ENCODE peak calls at places on chromosome 1, in six cellular contexts. R is spleen, W is K562, L is transverse colon, D is endothelial cell of umbilical vein, Z is SK-N-SH. J is an unnamed sample.
A peak's percentile ranks its signal among the peaks of the same experiment; 100 is the strongest.

GRCh38 chr1:86965012-86965826 is 50.8 kb downstream of the HS2ST1 start:
- DNase-seq in L (no peak), D (peak; percentile 56), R (no peak), Z (peak; percentile 40), W (peak; percentile 56), J (no peak)

GRCh38 chr1:68111804-68112436 is 61.5 kb upstream of the DIRAS3 start:
- DNase-seq in D (peak; percentile 88), W (peak; percentile 51), R (no peak), L (peak; percentile 64), Z (peak; percentile 44), J (peak; percentile 92)

GRCh38 chr1:237565236-237565635 is 325.5 kb downstream of the ZP4 start:
- DNase-seq in L (no peak), R (no peak), D (no peak), W (no peak), Z (no peak), J (no peak)

GRCh38 chr1:9058465-9058864 is 11.0 kb downstream of the SLC2A5 start:
- DNase-seq in Z (no peak), D (no peak), L (no peak), R (peak; percentile 12), W (no peak), J (no peak)

GRCh38 chr1:168485048-168485447 is 58.7 kb downstream of the XCL2 start:
- DNase-seq in Z (no peak), D (no peak), W (no peak), L (peak; percentile 36), R (no peak), J (no peak)

GRCh38 chr1:56450004-56450666 is 129.2 kb downstream of the PLPP3 start:
- DNase-seq in D (no peak), L (no peak), R (no peak), Z (no peak), W (no peak), J (no peak)

GRCh38 chr1:205301220-205301821 is 20.2 kb downstream of the NUAK2 start:
- DNase-seq in R (no peak), Z (no peak), W (no peak), D (peak; percentile 62), L (peak; percentile 51), J (no peak)

GRCh38 chr1:226995966-226996332 is 55.9 kb downstream of the COQ8A start:
- DNase-seq in Z (no peak), R (peak; percentile 25), D (no peak), L (no peak), W (no peak), J (no peak)

GRCh38 chr1:81233591-81233990 is 567.1 kb upstream of the ADGRL2 start:
- DNase-seq in L (no peak), Z (no peak), D (no peak), R (no peak), W (no peak), J (no peak)

GRCh38 chr1:229023651-229024295 is 247.1 kb upstream of the RAB4A start:
- DNase-seq in R (no peak), Z (no peak), W (no peak), L (no peak), D (no peak), J (peak; percentile 80)

GRCh38 chr1:44811714-44812151 is 3.4 kb downstream of the BTBD19 start:
- DNase-seq in Z (peak; percentile 47), R (peak; percentile 74), L (no peak), W (peak; percentile 69), D (peak; percentile 70), J (no peak)

GRCh38 chr1:212703991-212704564 is 4.4 kb upstream of the BATF3 start:
- DNase-seq in Z (no peak), R (no peak), D (no peak), L (no peak), W (no peak), J (no peak)

GRCh38 chr1:90340604-90341003 is 345.7 kb downstream of the ZNF326 start:
- DNase-seq in D (no peak), L (no peak), R (no peak), Z (no peak), W (no peak), J (no peak)

GRCh38 chr1:241408170-241408569 is 51.2 kb upstream of the RGS7 start:
- DNase-seq in W (peak; percentile 46), L (no peak), R (no peak), D (peak; percentile 38), Z (peak; percentile 23), J (no peak)

GRCh38 chr1:187836557-187836956 is 1007.8 kb downstream of the PLA2G4A start:
- DNase-seq in L (no peak), Z (no peak), D (no peak), R (no peak), W (no peak), J (no peak)

GRCh38 chr1:62285984-62286481 is 33.2 kb downstream of the KANK4 start:
- DNase-seq in W (no peak), D (peak; percentile 7), Z (no peak), R (peak; percentile 65), L (no peak), J (no peak)

GRCh38 chr1:231591466-231591865 is 35.1 kb upstream of the DISC1 start:
- DNase-seq in Z (no peak), D (no peak), W (no peak), L (no peak), R (no peak), J (no peak)

GRCh38 chr1:47710075-47711071 is 272.5 kb downstream of the FOXD2 start:
- DNase-seq in Z (peak; percentile 96), D (peak; percentile 56), R (peak; percentile 91), W (peak; percentile 71), L (peak; percentile 85), J (no peak)

GRCh38 chr1:179298952-179299351 is 5.4 kb downstream of the SOAT1 start:
- DNase-seq in Z (no peak), L (no peak), D (no peak), W (no peak), R (no peak), J (no peak)

GRCh38 chr1:221397606-221398005 is 344.3 kb downstream of the DUSP10 start:
- DNase-seq in W (no peak), L (no peak), Z (no peak), R (peak; percentile 42), D (no peak), J (no peak)

GRCh38 chr1:44723496-44724407 is 7.2 kb downstream of the RNU5D-1 start:
- DNase-seq in R (peak; percentile 84), W (no peak), D (no peak), Z (no peak), L (peak; percentile 56), J (no peak)

GRCh38 chr1:241600496-241600901 is 39.7 kb downstream of the CHML start:
- DNase-seq in R (no peak), Z (no peak), L (no peak), D (no peak), W (no peak), J (no peak)

GRCh38 chr1:167665469-167665868 is 35.4 kb downstream of the RCSD1 start:
- DNase-seq in R (no peak), L (no peak), W (no peak), Z (no peak), D (no peak), J (no peak)

GRCh38 chr1:155123801-155124200 is 3.9 kb upstream of the EFNA1 start:
- DNase-seq in Z (no peak), W (no peak), D (peak; percentile 91), R (no peak), L (no peak), J (no peak)
- H3K27me3 ChIP-seq in Z (no peaks in the 10 kb centered on the region), W (no peaks in the 10 kb centered on the region), D (peaks cover 4% of the 10 kb centered on the region), R (peaks cover 31% of the 10 kb centered on the region), L (no peaks in the 10 kb centered on the region), J (no peaks in the 10 kb centered on the region)

GRCh38 chr1:193069748-193070394 is 10.5 kb downstream of the RO60 start:
- DNase-seq in L (no peak), R (no peak), D (peak; percentile 7), W (peak; percentile 61), Z (peak; percentile 22), J (no peak)

GRCh38 chr1:193066606-193067005 is 7.2 kb downstream of the RO60 start:
- DNase-seq in R (no peak), L (no peak), D (no peak), W (no peak), Z (no peak), J (no peak)

GRCh38 chr1:193068013-193068412 is 8.6 kb downstream of the RO60 start:
- DNase-seq in R (no peak), D (no peak), L (no peak), Z (no peak), W (peak; percentile 86), J (no peak)

GRCh38 chr1:193070942-193071341 is 11.5 kb downstream of the RO60 start:
- DNase-seq in W (peak; percentile 72), R (no peak), L (no peak), D (no peak), Z (no peak), J (no peak)

DNA sequence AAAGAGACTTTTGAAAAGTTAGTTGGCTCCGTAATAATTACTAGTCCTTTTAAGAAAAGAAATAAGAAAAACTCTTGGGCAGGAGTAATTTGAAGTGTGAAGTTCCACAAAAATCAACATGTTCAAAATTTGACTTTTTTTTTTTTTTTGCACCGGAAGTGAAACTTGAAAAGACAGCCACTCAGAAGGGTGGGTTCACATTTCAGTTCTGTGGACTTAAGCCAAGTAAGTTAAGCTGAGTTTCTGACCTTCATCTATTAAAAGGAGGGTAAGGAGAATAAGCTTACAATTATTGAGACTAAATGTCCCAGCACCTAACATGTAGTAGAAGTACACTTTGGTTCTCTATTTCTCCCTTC is 11.0 kb downstream of the RO60 start:
- DNase-seq in L (no peak), W (peak; percentile 51), D (no peak), R (no peak), Z (no peak), J (no peak)
- TF ChIP-seq POLR2AphosphoS5 in L (no peak), W (no peak), D (no peak), R (no peak), Z (no peak), J (no peak)

GRCh38 chr1:38786040-38786436 is 73.5 kb downstream of the RRAGC start:
- DNase-seq in L (no peak), Z (no peak), D (no peak), R (no peak), W (peak; percentile 80), J (no peak)

GRCh38 chr1:38783659-38784229 is 75.8 kb downstream of the RRAGC start:
- DNase-seq in R (no peak), D (no peak), L (no peak), W (peak; percentile 61), Z (peak; percentile 37), J (no peak)

GRCh38 chr1:38787041-38787440 is 72.5 kb downstream of the RRAGC start:
- DNase-seq in L (no peak), R (no peak), W (no peak), Z (no peak), D (no peak), J (no peak)

GRCh38 chr1:38784452-38785284 is 74.9 kb downstream of the RRAGC start:
- DNase-seq in Z (no peak), L (no peak), D (no peak), W (peak; percentile 55), R (no peak), J (no peak)

GRCh38 chr1:38785285-38786039 is 74.1 kb downstream of the RRAGC start:
- DNase-seq in R (no peak), Z (no peak), D (no peak), W (peak; percentile 59), L (no peak), J (no peak)
- H3K4me1 ChIP-seq in R (no peaks in the 10 kb centered on the region), Z (peaks cover 7% of the 10 kb centered on the region), D (no peaks in the 10 kb centered on the region), W (peaks cover 39% of the 10 kb centered on the region), L (no peaks in the 10 kb centered on the region), J (peaks cover 8% of the 10 kb centered on the region)

DNA sequence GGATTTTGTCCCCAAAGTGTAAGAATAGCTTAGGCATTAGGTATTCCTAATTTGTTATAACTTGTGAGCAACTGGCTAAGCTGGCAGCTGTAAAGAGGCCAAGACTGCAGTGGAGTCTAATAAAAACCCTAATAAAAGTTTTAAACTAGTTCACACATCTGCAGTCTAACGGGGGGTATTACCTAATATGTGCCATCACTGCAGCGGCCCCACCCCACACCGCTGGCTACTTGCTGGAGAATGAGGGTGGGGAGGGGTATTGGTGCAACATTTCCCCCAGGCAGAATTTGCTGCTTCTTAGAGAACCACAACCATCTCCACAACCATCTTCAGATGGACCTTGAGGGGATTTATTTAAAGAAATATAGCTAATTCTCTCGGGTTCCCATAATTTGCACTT is 135.0 kb downstream of the ZC3H11B start:
- DNase-seq in L (no peak), W (no peak), R (no peak), Z (no peak), D (no peak), J (no peak)
- H3K27me3 ChIP-seq in L (no peaks in the 10 kb centered on the region), W (peaks cover 3% of the 10 kb centered on the region), R (no peaks in the 10 kb centered on the region), Z (no peaks in the 10 kb centered on the region), D (no peaks in the 10 kb centered on the region), J (no peaks in the 10 kb centered on the region)

J was measured in esophagus muscularis mucosa.